ENCODE peak calls at places on chromosomes 6 and 20, in seven cellular contexts. N is fibroblast of lung, F is AG04449, W is heart left ventricle, Z is left lung, B is osteoblast, V is ovary. C is an unnamed sample.

GRCh38 chr6:31834704-31835375 is 7.3 kb downstream of the HSPA1B start:
- DNase-seq in N (no peak), F (no peak), W (peak; percentile 85), Z (peak; percentile 90), B (peak; percentile 96), V (peak; percentile 83), C (peak; percentile 82)

GRCh38 chr6:131013495-131013894 is 49.5 kb downstream of the EPB41L2 start:
- DNase-seq in N (peak; percentile 92), F (peak; percentile 66), W (no peak), Z (no peak), B (no peak), V (peak; percentile 51), C (peak; percentile 94)

GRCh38 chr6:44176935-44177509 is 18.4 kb downstream of the CAPN11 start:
- DNase-seq in N (no peak), F (no peak), W (no peak), Z (peak; percentile 48), B (no peak), V (no peak), C (no peak)

GRCh38 chr6:125229080-125229479 is 72.7 kb downstream of the HDDC2 start:
- DNase-seq in N (peak; percentile 16), F (no peak), W (no peak), Z (no peak), B (no peak), V (no peak), C (peak; percentile 33)

GRCh38 chr6:87700729-87701675 is 1.0 kb downstream of the AKIRIN2 start:
- DNase-seq in N (peak; percentile 78), F (no peak), W (peak; percentile 40), Z (peak; percentile 87), B (no peak), V (peak; percentile 56), C (peak; percentile 51)

GRCh38 chr6:154537486-154537885 is 27.0 kb upstream of the CNKSR3 start:
- DNase-seq in N (no peak), F (no peak), W (no peak), Z (no peak), B (no peak), V (no peak), C (no peak)

GRCh38 chr6:113560908-113561307 is 296.2 kb upstream of the MARCKS start:
- DNase-seq in N (peak; percentile 36), F (no peak), W (no peak), Z (no peak), B (no peak), V (no peak), C (peak; percentile 65)

GRCh38 chr20:2364014-2364413 is 16.7 kb upstream of the TGM6 start:
- DNase-seq in N (no peak), F (peak; percentile 16), W (no peak), Z (no peak), B (no peak), V (no peak), C (peak; percentile 56)

GRCh38 chr6:56524891-56525703 is 117.6 kb downstream of the DST start:
- DNase-seq in N (peak; percentile 99), F (peak; percentile 93), W (no peak), Z (no peak), B (peak; percentile 23), V (no peak), C (peak; percentile 65)

GRCh38 chr6:146595981-146596731 is 2.6 kb upstream of the ADGB start:
- DNase-seq in N (no peak), F (no peak), W (no peak), Z (no peak), B (no peak), V (no peak), C (no peak)

GRCh38 chr6:89311530-89311852 is 3.6 kb downstream of the GABRR2 start:
- DNase-seq in N (no peak), F (no peak), W (no peak), Z (no peak), B (no peak), V (no peak), C (no peak)

GRCh38 chr6:89310929-89311328 is 4.2 kb downstream of the GABRR2 start:
- DNase-seq in N (no peak), F (no peak), W (no peak), Z (no peak), B (peak; percentile 79), V (no peak), C (no peak)

GRCh38 chr6:89313006-89313405 is 2.1 kb downstream of the GABRR2 start:
- DNase-seq in N (peak; percentile 91), F (peak; percentile 60), W (no peak), Z (no peak), B (peak; percentile 83), V (no peak), C (peak; percentile 83)

GRCh38 chr6:89311853-89312531 is 3.1 kb downstream of the GABRR2 start:
- DNase-seq in N (peak; percentile 70), F (no peak), W (peak; percentile 64), Z (no peak), B (peak; percentile 72), V (peak; percentile 60), C (peak; percentile 62)

DNA sequence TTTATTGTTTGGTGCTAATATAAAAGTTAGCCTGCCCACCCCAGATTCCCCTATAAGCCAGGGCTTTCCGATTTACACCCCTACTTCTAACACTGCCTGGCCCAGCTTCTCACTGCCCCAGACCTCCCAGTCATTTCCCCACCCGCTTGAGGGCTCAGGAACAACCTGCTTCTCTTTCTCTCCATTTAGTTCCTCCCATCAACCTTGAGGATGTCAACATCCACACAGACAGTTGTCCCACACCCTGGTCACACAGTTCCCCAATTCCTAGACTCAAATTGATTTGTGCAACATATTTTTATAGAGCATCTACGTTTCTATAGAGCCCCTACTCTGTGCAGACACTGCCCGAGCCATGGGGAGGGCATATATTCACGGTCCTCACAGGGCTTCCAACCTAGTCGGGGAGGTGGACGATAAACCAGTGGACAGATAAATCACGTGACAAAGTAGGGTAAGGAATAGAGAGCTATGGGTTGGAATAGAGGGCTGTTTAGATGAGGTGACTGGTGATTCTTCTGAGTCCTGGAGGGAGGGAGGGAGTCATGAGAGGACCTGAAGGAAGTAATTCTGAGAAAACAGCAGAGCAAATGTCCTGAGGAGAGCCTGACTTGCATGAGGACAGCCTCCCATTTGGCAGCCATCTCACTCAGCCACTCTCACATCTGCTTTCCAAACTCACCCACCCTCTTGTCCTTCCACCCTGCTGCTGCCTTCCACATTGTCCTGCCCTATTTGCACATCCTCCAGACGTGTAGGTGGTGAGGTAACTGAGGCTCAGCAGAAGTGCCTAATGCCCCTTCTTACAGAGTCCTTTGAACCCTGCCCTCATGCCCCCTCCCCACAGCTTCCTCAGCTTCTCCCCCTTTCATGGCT is 6.3 kb downstream of the GABRR2 start:
- DNase-seq in N (no peak), F (no peak), W (no peak), Z (no peak), B (peak; percentile 50), V (no peak), C (no peak)
- H3K4me3 ChIP-seq in N (no peak overlapping the region), F (no peak overlapping the region), W (no peak overlapping the region), Z (no peak overlapping the region), B (no peak overlapping the region), V (no peak overlapping the region), C (no peak overlapping the region)

GRCh38 chr6:169035381-169036280 is 218.0 kb downstream of the THBS2 start:
- DNase-seq in N (peak; percentile 49), F (peak; percentile 84), W (no peak), Z (no peak), B (peak; percentile 84), V (no peak), C (peak; percentile 24)
- H3K4me3 ChIP-seq in N (no peak overlapping the region), F (peak overlapping the region; percentile 41), W (no peak overlapping the region), Z (no peak overlapping the region), B (peak overlapping the region; percentile 47), V (no peak overlapping the region), C (no peak overlapping the region)

DNA sequence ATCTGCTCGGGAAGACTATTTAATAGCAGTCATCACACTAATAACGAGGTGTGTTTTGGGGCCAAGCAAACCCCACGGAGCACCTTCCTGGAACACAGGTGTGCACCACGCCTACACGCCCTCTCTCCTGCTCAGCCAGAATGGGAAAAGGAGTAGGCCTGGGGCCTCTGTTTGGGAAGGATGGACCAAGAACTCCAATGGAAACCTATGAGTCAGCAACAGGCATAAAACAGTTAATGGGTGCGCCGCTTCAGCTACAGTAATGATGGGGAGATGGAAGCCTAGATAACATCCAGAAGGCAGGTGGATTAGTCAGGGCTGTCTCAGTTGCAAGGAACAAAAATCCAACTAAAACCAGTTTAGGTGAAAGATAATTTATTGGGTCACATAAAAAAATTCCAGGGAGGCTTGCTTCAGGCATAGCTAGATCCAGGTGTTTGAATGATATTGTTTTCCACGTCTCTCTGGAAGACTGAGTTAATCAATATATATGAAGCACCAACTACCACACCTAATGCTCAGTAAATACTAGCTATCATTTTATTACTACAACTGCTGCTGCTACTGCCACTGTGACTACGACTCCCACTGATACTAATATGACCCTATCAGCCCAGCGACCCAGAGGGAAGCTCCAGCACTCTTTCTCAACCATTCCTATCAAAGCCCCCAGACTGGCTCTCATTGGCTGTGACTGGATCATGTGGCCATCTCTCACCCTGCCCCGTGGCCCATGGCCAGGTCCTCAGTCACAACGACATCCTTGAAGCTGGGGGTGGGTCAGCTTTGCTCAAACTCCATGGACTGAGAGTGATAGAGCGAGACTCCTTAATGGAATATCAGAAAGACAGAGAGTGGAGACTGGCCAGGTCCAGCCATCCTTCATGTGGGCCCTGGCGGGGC is 155.2 kb upstream of the PTPN1 start:
- DNase-seq in N (no peak), F (no peak), W (no peak), Z (no peak), B (no peak), V (no peak), C (no peak)
- H3K4me3 ChIP-seq in N (no peak overlapping the region), F (no peak overlapping the region), W (no peak overlapping the region), Z (no peak overlapping the region), B (no peak overlapping the region), V (no peak overlapping the region), C (no peak overlapping the region)

DNA sequence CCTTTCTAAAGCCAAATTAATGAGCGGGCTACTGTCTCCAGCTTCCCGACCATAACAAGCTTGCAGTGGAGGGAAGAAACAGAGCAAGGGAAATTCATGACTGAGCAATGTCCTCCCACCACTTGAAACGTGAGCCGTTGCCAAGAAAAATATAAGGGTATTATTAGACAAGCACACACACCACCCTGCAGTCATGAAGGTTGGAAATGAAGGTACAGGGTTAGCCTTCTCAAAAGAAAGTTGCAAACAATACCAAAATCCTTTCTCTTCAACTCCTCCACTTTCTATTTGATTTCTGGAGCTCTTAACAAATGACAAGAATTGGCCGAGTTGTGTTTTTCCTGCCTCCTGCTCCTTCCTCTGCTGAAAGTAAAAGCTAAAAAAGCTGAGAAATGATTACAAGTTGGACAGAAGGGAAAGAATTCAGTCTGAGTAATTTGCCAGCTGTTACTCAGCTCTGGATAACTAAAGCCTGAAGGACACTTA is 151.1 kb upstream of the B3GAT2 start:
- DNase-seq in N (peak; percentile 74), F (peak; percentile 21), W (peak; percentile 28), Z (no peak), B (peak; percentile 36), V (no peak), C (peak; percentile 81)
- H3K4me3 ChIP-seq in N (peak overlapping the region; percentile 32), F (peak overlapping the region; percentile 1), W (peak overlapping the region; percentile 28), Z (no peak overlapping the region), B (peak overlapping the region; percentile 55), V (no peak overlapping the region), C (no peak overlapping the region)

C was measured in cardiac muscle cell.